ENCODE peak calls at places on chromosome 12, in six cellular contexts. One of them, this sample, is unnamed.

GRCh38 chr12:28699029-28699428 is 450.0 kb upstream of the FAR2 start:
- DNase-seq in hepatic stellate cell: no peak
- DNase-seq in activated T-helper 1 cell treated with Interleukin-2 at 50 U/mL for 16 hours: no peak
- DNase-seq in pulmonary artery endothelial cell: no peak
- DNase-seq in LoVo: no peak
- DNase-seq in neural progenitor cell: no peak
- DNase-seq in this sample: no peak

GRCh38 chr12:77995436-77996167 is 164.9 kb downstream of the NAV3 start:
- DNase-seq in hepatic stellate cell: peak
- DNase-seq in activated T-helper 1 cell treated with Interleukin-2 at 50 U/mL for 16 hours: no peak
- DNase-seq in pulmonary artery endothelial cell: no peak
- DNase-seq in LoVo: peak
- DNase-seq in neural progenitor cell: no peak
- DNase-seq in this sample: peak

GRCh38 chr12:65205886-65206285 is 36.5 kb downstream of the LEMD3 start:
- DNase-seq in hepatic stellate cell: no peak
- DNase-seq in activated T-helper 1 cell treated with Interleukin-2 at 50 U/mL for 16 hours: no peak
- DNase-seq in pulmonary artery endothelial cell: no peak
- DNase-seq in LoVo: no peak
- DNase-seq in neural progenitor cell: no peak
- DNase-seq in this sample: no peak

GRCh38 chr12:114612062-114612461 is 71.9 kb downstream of the TBX3 start:
- DNase-seq in hepatic stellate cell: no peak
- DNase-seq in activated T-helper 1 cell treated with Interleukin-2 at 50 U/mL for 16 hours: no peak
- DNase-seq in pulmonary artery endothelial cell: no peak
- DNase-seq in LoVo: no peak
- DNase-seq in neural progenitor cell: no peak
- DNase-seq in this sample: no peak

GRCh38 chr12:43540474-43540873 is 11.5 kb downstream of the ADAMTS20 start:
- DNase-seq in hepatic stellate cell: no peak
- DNase-seq in activated T-helper 1 cell treated with Interleukin-2 at 50 U/mL for 16 hours: no peak
- DNase-seq in pulmonary artery endothelial cell: no peak
- DNase-seq in LoVo: no peak
- DNase-seq in neural progenitor cell: no peak
- DNase-seq in this sample: peak

GRCh38 chr12:132158677-132159554 is 14.7 kb downstream of the NOC4L start:
- DNase-seq in hepatic stellate cell: no peak
- DNase-seq in activated T-helper 1 cell treated with Interleukin-2 at 50 U/mL for 16 hours: no peak
- DNase-seq in pulmonary artery endothelial cell: no peak
- DNase-seq in LoVo: no peak
- DNase-seq in neural progenitor cell: no peak
- DNase-seq in this sample: no peak

GRCh38 chr12:123105427-123105826 is 45.5 kb downstream of the PITPNM2 start:
- DNase-seq in hepatic stellate cell: no peak
- DNase-seq in activated T-helper 1 cell treated with Interleukin-2 at 50 U/mL for 16 hours: no peak
- DNase-seq in pulmonary artery endothelial cell: peak
- DNase-seq in LoVo: no peak
- DNase-seq in neural progenitor cell: peak
- DNase-seq in this sample: no peak

GRCh38 chr12:2693204-2693860 is 101.4 kb upstream of the FKBP4 start:
- DNase-seq in hepatic stellate cell: no peak
- DNase-seq in activated T-helper 1 cell treated with Interleukin-2 at 50 U/mL for 16 hours: no peak
- DNase-seq in pulmonary artery endothelial cell: no peak
- DNase-seq in LoVo: no peak
- DNase-seq in neural progenitor cell: peak
- DNase-seq in this sample: no peak

GRCh38 chr12:21453312-21453852 is 15.9 kb downstream of the PYROXD1 start:
- DNase-seq in hepatic stellate cell: no peak
- DNase-seq in activated T-helper 1 cell treated with Interleukin-2 at 50 U/mL for 16 hours: no peak
- DNase-seq in pulmonary artery endothelial cell: no peak
- DNase-seq in LoVo: no peak
- DNase-seq in neural progenitor cell: no peak
- DNase-seq in this sample: no peak

GRCh38 chr12:6444704-6445688 is at the start of gene CD27:
- DNase-seq in hepatic stellate cell: no peak
- DNase-seq in activated T-helper 1 cell treated with Interleukin-2 at 50 U/mL for 16 hours: no peak
- DNase-seq in pulmonary artery endothelial cell: no peak
- DNase-seq in LoVo: no peak
- DNase-seq in neural progenitor cell: no peak
- DNase-seq in this sample: no peak

GRCh38 chr12:115337693-115338543 is 653.9 kb upstream of the TBX3 start:
- DNase-seq in hepatic stellate cell: peak
- DNase-seq in activated T-helper 1 cell treated with Interleukin-2 at 50 U/mL for 16 hours: no peak
- DNase-seq in pulmonary artery endothelial cell: no peak
- DNase-seq in LoVo: peak
- DNase-seq in neural progenitor cell: no peak
- DNase-seq in this sample: peak

GRCh38 chr12:42759622-42760273 is 170.2 kb upstream of the PRICKLE1 start:
- DNase-seq in hepatic stellate cell: no peak
- DNase-seq in activated T-helper 1 cell treated with Interleukin-2 at 50 U/mL for 16 hours: no peak
- DNase-seq in pulmonary artery endothelial cell: no peak
- DNase-seq in LoVo: no peak
- DNase-seq in neural progenitor cell: no peak
- DNase-seq in this sample: no peak

GRCh38 chr12:16246264-16246663 is 31.2 kb downstream of the SLC15A5 start:
- DNase-seq in hepatic stellate cell: no peak
- DNase-seq in activated T-helper 1 cell treated with Interleukin-2 at 50 U/mL for 16 hours: no peak
- DNase-seq in pulmonary artery endothelial cell: no peak
- DNase-seq in LoVo: no peak
- DNase-seq in neural progenitor cell: no peak
- DNase-seq in this sample: no peak

GRCh38 chr12:123956249-123956648 is 16.4 kb downstream of the CCDC92 start:
- DNase-seq in hepatic stellate cell: no peak
- DNase-seq in activated T-helper 1 cell treated with Interleukin-2 at 50 U/mL for 16 hours: no peak
- DNase-seq in pulmonary artery endothelial cell: no peak
- DNase-seq in LoVo: no peak
- DNase-seq in neural progenitor cell: no peak
- DNase-seq in this sample: no peak

GRCh38 chr12:3150820-3151590 is 73.8 kb downstream of the TSPAN9 start:
- DNase-seq in hepatic stellate cell: no peak
- DNase-seq in activated T-helper 1 cell treated with Interleukin-2 at 50 U/mL for 16 hours: no peak
- DNase-seq in pulmonary artery endothelial cell: no peak
- DNase-seq in LoVo: no peak
- DNase-seq in neural progenitor cell: peak
- DNase-seq in this sample: no peak

GRCh38 chr12:46647034-46647433 is 178.8 kb downstream of the SLC38A4 start:
- DNase-seq in hepatic stellate cell: no peak
- DNase-seq in activated T-helper 1 cell treated with Interleukin-2 at 50 U/mL for 16 hours: no peak
- DNase-seq in pulmonary artery endothelial cell: peak
- DNase-seq in LoVo: no peak
- DNase-seq in neural progenitor cell: no peak
- DNase-seq in this sample: no peak

GRCh38 chr12:122080149-122081107 is 1.9 kb downstream of the MLXIP start:
- DNase-seq in hepatic stellate cell: peak
- DNase-seq in activated T-helper 1 cell treated with Interleukin-2 at 50 U/mL for 16 hours: no peak
- DNase-seq in pulmonary artery endothelial cell: peak
- DNase-seq in LoVo: no peak
- DNase-seq in neural progenitor cell: peak
- DNase-seq in this sample: peak

GRCh38 chr12:11228268-11228879 is 41.1 kb downstream of the PRB3 start:
- DNase-seq in hepatic stellate cell: peak
- DNase-seq in activated T-helper 1 cell treated with Interleukin-2 at 50 U/mL for 16 hours: no peak
- DNase-seq in pulmonary artery endothelial cell: peak
- DNase-seq in LoVo: peak
- DNase-seq in neural progenitor cell: peak
- DNase-seq in this sample: peak

GRCh38 chr12:45781080-45781479 is 51.6 kb downstream of the ARID2 start:
- DNase-seq in hepatic stellate cell: no peak
- DNase-seq in activated T-helper 1 cell treated with Interleukin-2 at 50 U/mL for 16 hours: no peak
- DNase-seq in pulmonary artery endothelial cell: no peak
- DNase-seq in LoVo: no peak
- DNase-seq in neural progenitor cell: no peak
- DNase-seq in this sample: no peak

GRCh38 chr12:101018540-101018939 is 191.5 kb downstream of the SLC5A8 start:
- DNase-seq in hepatic stellate cell: no peak
- DNase-seq in activated T-helper 1 cell treated with Interleukin-2 at 50 U/mL for 16 hours: no peak
- DNase-seq in pulmonary artery endothelial cell: peak
- DNase-seq in LoVo: peak
- DNase-seq in neural progenitor cell: no peak
- DNase-seq in this sample: peak

GRCh38 chr12:64053117-64053516 is 169.0 kb downstream of the KICS2 start:
- DNase-seq in hepatic stellate cell: no peak
- DNase-seq in activated T-helper 1 cell treated with Interleukin-2 at 50 U/mL for 16 hours: no peak
- DNase-seq in pulmonary artery endothelial cell: no peak
- DNase-seq in LoVo: no peak
- DNase-seq in neural progenitor cell: no peak
- DNase-seq in this sample: no peak

GRCh38 chr12:115983226-115983798 is 294.2 kb downstream of the MED13L start:
- DNase-seq in hepatic stellate cell: no peak
- DNase-seq in activated T-helper 1 cell treated with Interleukin-2 at 50 U/mL for 16 hours: no peak
- DNase-seq in pulmonary artery endothelial cell: no peak
- DNase-seq in LoVo: no peak
- DNase-seq in neural progenitor cell: peak
- DNase-seq in this sample: no peak

This sample was measured in HS-5.